ENCODE peak calls at places on chromosomes 5 and 9, in six cellular contexts. One of them, this sample, is unnamed.
A peak's percentile ranks its signal among the peaks of the same experiment; 100 is the strongest.

GRCh38 chr5:10124287-10124686 is 125.4 kb downstream of the ATPSCKMT start:
- DNase-seq in HepG2: no peak
- DNase-seq in NB4: no peak
- DNase-seq in K562: no peak
- DNase-seq in GM12878: no peak
- DNase-seq in A549: no peak
- DNase-seq in this sample: no peak

GRCh38 chr5:178437296-178438075 is 152.7 kb downstream of the COL23A1 start:
- DNase-seq in NB4: no peak
- DNase-seq in HepG2: no peak
- DNase-seq in K562: no peak
- DNase-seq in A549: no peak
- DNase-seq in GM12878: no peak
- DNase-seq in this sample: no peak

GRCh38 chr5:139838381-139839197 is 43.0 kb downstream of the PSD2 start:
- DNase-seq in HepG2: no peak
- DNase-seq in A549: no peak
- DNase-seq in GM12878: no peak
- DNase-seq in K562: no peak
- DNase-seq in NB4: no peak
- DNase-seq in this sample: no peak

GRCh38 chr5:6765612-6766525 is 52.6 kb downstream of the TENT4A start:
- DNase-seq in K562: peak; percentile 81
- DNase-seq in HepG2: peak; percentile 43
- DNase-seq in A549: peak; percentile 90
- DNase-seq in GM12878: peak; percentile 31
- DNase-seq in NB4: peak; percentile 92
- DNase-seq in this sample: peak; percentile 74

GRCh38 chr9:122102156-122102555 is 9.0 kb upstream of the TTLL11 start:
- DNase-seq in HepG2: no peak
- DNase-seq in NB4: no peak
- DNase-seq in GM12878: no peak
- DNase-seq in K562: no peak
- DNase-seq in A549: no peak
- DNase-seq in this sample: no peak

GRCh38 chr9:37602817-37603216 is 10.4 kb upstream of the TOMM5 start:
- DNase-seq in NB4: no peak
- DNase-seq in K562: no peak
- DNase-seq in A549: peak; percentile 16
- DNase-seq in GM12878: no peak
- DNase-seq in HepG2: no peak
- DNase-seq in this sample: no peak

GRCh38 chr5:40734986-40735385 is 20.8 kb downstream of the TTC33 start:
- DNase-seq in HepG2: no peak
- DNase-seq in K562: no peak
- DNase-seq in NB4: no peak
- DNase-seq in GM12878: no peak
- DNase-seq in A549: no peak
- DNase-seq in this sample: peak; percentile 81

GRCh38 chr5:38576971-38577684 is 20.7 kb upstream of the LIFR start:
- DNase-seq in NB4: no peak
- DNase-seq in GM12878: no peak
- DNase-seq in K562: no peak
- DNase-seq in HepG2: no peak
- DNase-seq in A549: no peak
- DNase-seq in this sample: no peak

GRCh38 chr9:116855881-116856662 is 169.0 kb downstream of the TRIM32 start:
- DNase-seq in A549: no peak
- DNase-seq in GM12878: no peak
- DNase-seq in HepG2: no peak
- DNase-seq in K562: no peak
- DNase-seq in NB4: no peak
- DNase-seq in this sample: no peak

GRCh38 chr5:15393146-15393545 is 106.8 kb upstream of the FBXL7 start:
- DNase-seq in GM12878: no peak
- DNase-seq in A549: no peak
- DNase-seq in HepG2: no peak
- DNase-seq in NB4: no peak
- DNase-seq in K562: no peak
- DNase-seq in this sample: no peak

GRCh38 chr5:150355791-150356190 is 1.7 kb upstream of the TCOF1 start:
- DNase-seq in HepG2: no peak
- DNase-seq in A549: no peak
- DNase-seq in GM12878: no peak
- DNase-seq in NB4: no peak
- DNase-seq in K562: no peak
- DNase-seq in this sample: no peak

GRCh38 chr9:83959061-83959460 is 21.0 kb downstream of the HNRNPK start:
- DNase-seq in GM12878: no peak
- DNase-seq in HepG2: peak; percentile 69
- DNase-seq in K562: no peak
- DNase-seq in A549: peak; percentile 50
- DNase-seq in NB4: no peak
- DNase-seq in this sample: no peak
- TF ChIP-seq MYC in GM12878: no peak
- TF ChIP-seq MYC in HepG2: no peak
- TF ChIP-seq MYC in K562: no peak
- TF ChIP-seq MYC in A549: no peak
- TF ChIP-seq MYC in NB4: no peak
- TF ChIP-seq MYC in this sample: no peak

DNA sequence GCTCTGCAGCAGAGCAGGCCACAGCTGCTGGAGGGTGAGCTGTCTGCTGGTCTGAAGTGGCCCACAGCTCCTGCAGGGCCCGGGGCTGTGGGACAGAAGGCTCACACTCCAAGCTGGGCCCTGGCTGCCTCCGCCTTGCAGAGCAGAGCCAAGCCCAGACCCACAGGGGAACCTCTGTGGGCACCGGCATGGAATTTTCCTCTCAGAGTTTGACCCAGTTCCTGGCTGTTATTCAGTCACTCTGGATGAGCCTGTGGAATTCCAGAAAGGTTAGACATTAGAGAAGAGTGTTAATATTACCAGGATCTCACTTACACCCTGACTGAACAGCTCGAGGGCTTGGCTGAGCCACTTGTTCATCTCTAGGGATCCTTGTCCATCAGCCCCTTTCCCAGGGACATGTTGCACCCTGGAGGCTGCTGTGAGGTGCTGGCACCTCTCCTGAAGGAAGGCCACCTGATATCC is 17.5 kb downstream of the IL9 start:
- DNase-seq in GM12878: no peak
- DNase-seq in NB4: no peak
- DNase-seq in A549: no peak
- DNase-seq in K562: no peak
- DNase-seq in HepG2: no peak
- DNase-seq in this sample: no peak
- TF ChIP-seq MYC in GM12878: no peak
- TF ChIP-seq MYC in NB4: no peak
- TF ChIP-seq MYC in A549: no peak
- TF ChIP-seq MYC in K562: no peak
- TF ChIP-seq MYC in HepG2: no peak
- TF ChIP-seq MYC in this sample: no peak

DNA sequence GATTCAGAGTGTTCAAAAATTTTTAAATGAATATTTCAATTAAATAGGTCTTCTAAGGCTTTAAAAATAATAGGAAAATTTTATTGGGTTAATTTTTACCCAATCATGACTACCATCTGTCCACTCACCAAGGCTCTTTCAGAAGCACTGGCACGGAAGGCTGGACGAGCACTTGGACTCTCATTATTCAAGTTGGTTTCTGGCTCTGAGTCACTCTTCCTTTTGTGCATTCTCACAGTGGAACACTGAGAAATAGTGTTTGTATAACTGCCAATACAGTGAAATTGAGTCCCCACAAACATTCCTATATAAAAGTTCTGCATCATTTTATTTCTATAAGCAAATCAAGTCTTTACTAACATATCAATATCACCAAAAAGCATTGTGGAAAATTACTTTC is 1149.0 kb downstream of the EFNA5 start:
- DNase-seq in GM12878: no peak
- DNase-seq in A549: peak; percentile 83
- DNase-seq in HepG2: no peak
- DNase-seq in NB4: no peak
- DNase-seq in K562: no peak
- DNase-seq in this sample: peak; percentile 88
- TF ChIP-seq MYC in GM12878: no peak
- TF ChIP-seq MYC in A549: no peak
- TF ChIP-seq MYC in HepG2: no peak
- TF ChIP-seq MYC in NB4: no peak
- TF ChIP-seq MYC in K562: no peak
- TF ChIP-seq MYC in this sample: no peak

GRCh38 chr5:167967494-167968180 is 323.8 kb upstream of the WWC1 start:
- DNase-seq in NB4: no peak
- DNase-seq in K562: no peak
- DNase-seq in A549: no peak
- DNase-seq in GM12878: no peak
- DNase-seq in HepG2: no peak
- DNase-seq in this sample: no peak
- TF ChIP-seq MYC in NB4: no peak
- TF ChIP-seq MYC in K562: no peak
- TF ChIP-seq MYC in A549: no peak
- TF ChIP-seq MYC in GM12878: no peak
- TF ChIP-seq MYC in HepG2: no peak
- TF ChIP-seq MYC in this sample: no peak

GRCh38 chr9:130288393-130288792 is 22.8 kb downstream of the HMCN2 start:
- DNase-seq in K562: no peak
- DNase-seq in NB4: no peak
- DNase-seq in HepG2: no peak
- DNase-seq in A549: no peak
- DNase-seq in GM12878: no peak
- DNase-seq in this sample: no peak

GRCh38 chr9:130289711-130290241 is 24.2 kb downstream of the HMCN2 start:
- DNase-seq in NB4: no peak
- DNase-seq in HepG2: no peak
- DNase-seq in A549: no peak
- DNase-seq in GM12878: no peak
- DNase-seq in K562: no peak
- DNase-seq in this sample: no peak

GRCh38 chr9:130287736-130288135 is 22.2 kb downstream of the HMCN2 start:
- DNase-seq in K562: no peak
- DNase-seq in HepG2: no peak
- DNase-seq in A549: no peak
- DNase-seq in GM12878: no peak
- DNase-seq in NB4: no peak
- DNase-seq in this sample: no peak

GRCh38 chr9:130290353-130291181 is 25.0 kb downstream of the HMCN2 start:
- DNase-seq in NB4: no peak
- DNase-seq in K562: no peak
- DNase-seq in A549: no peak
- DNase-seq in HepG2: no peak
- DNase-seq in GM12878: no peak
- DNase-seq in this sample: no peak

GRCh38 chr9:130288926-130289705 is 23.6 kb downstream of the HMCN2 start:
- DNase-seq in GM12878: no peak
- DNase-seq in K562: no peak
- DNase-seq in A549: no peak
- DNase-seq in HepG2: no peak
- DNase-seq in NB4: no peak
- DNase-seq in this sample: no peak
- TF ChIP-seq MYC in GM12878: no peak
- TF ChIP-seq MYC in K562: no peak
- TF ChIP-seq MYC in A549: no peak
- TF ChIP-seq MYC in HepG2: no peak
- TF ChIP-seq MYC in NB4: no peak
- TF ChIP-seq MYC in this sample: no peak

GRCh38 chr9:18888241-18888794 is 144.7 kb downstream of the SAXO1 start:
- DNase-seq in HepG2: no peak
- DNase-seq in K562: no peak
- DNase-seq in GM12878: no peak
- DNase-seq in A549: no peak
- DNase-seq in NB4: no peak
- DNase-seq in this sample: no peak
- TF ChIP-seq MYC in HepG2: no peak
- TF ChIP-seq MYC in K562: no peak
- TF ChIP-seq MYC in GM12878: no peak
- TF ChIP-seq MYC in A549: no peak
- TF ChIP-seq MYC in NB4: no peak
- TF ChIP-seq MYC in this sample: no peak

GRCh38 chr9:137316012-137316981 is 14.2 kb upstream of the NRARP start:
- DNase-seq in A549: peak; percentile 75
- DNase-seq in NB4: no peak
- DNase-seq in HepG2: no peak
- DNase-seq in GM12878: no peak
- DNase-seq in K562: peak; percentile 86
- DNase-seq in this sample: peak; percentile 65
- TF ChIP-seq MYC in A549: no peak
- TF ChIP-seq MYC in NB4: no peak
- TF ChIP-seq MYC in HepG2: no peak
- TF ChIP-seq MYC in GM12878: no peak
- TF ChIP-seq MYC in K562: peak; percentile 70
- TF ChIP-seq MYC in this sample: no peak

GRCh38 chr5:172544371-172545120 is 90.2 kb upstream of the SH3PXD2B start:
- DNase-seq in GM12878: no peak
- DNase-seq in K562: no peak
- DNase-seq in A549: no peak
- DNase-seq in HepG2: no peak
- DNase-seq in NB4: no peak
- DNase-seq in this sample: no peak

GRCh38 chr5:172542651-172543131 is 88.4 kb upstream of the SH3PXD2B start:
- DNase-seq in GM12878: no peak
- DNase-seq in NB4: no peak
- DNase-seq in A549: no peak
- DNase-seq in HepG2: no peak
- DNase-seq in K562: no peak
- DNase-seq in this sample: no peak

GRCh38 chr5:172543484-172544298 is 89.4 kb upstream of the SH3PXD2B start:
- DNase-seq in K562: no peak
- DNase-seq in GM12878: no peak
- DNase-seq in A549: no peak
- DNase-seq in HepG2: no peak
- DNase-seq in NB4: no peak
- DNase-seq in this sample: no peak

GRCh38 chr5:172546196-172546595 is 91.9 kb upstream of the SH3PXD2B start:
- DNase-seq in A549: no peak
- DNase-seq in HepG2: no peak
- DNase-seq in GM12878: no peak
- DNase-seq in NB4: no peak
- DNase-seq in K562: no peak
- DNase-seq in this sample: no peak

GRCh38 chr5:172545291-172545761 is 91.0 kb upstream of the SH3PXD2B start:
- DNase-seq in A549: no peak
- DNase-seq in HepG2: no peak
- DNase-seq in GM12878: no peak
- DNase-seq in NB4: no peak
- DNase-seq in K562: no peak
- DNase-seq in this sample: no peak
- TF ChIP-seq MYC in A549: no peak
- TF ChIP-seq MYC in HepG2: no peak
- TF ChIP-seq MYC in GM12878: no peak
- TF ChIP-seq MYC in NB4: no peak
- TF ChIP-seq MYC in K562: no peak
- TF ChIP-seq MYC in this sample: no peak

DNA sequence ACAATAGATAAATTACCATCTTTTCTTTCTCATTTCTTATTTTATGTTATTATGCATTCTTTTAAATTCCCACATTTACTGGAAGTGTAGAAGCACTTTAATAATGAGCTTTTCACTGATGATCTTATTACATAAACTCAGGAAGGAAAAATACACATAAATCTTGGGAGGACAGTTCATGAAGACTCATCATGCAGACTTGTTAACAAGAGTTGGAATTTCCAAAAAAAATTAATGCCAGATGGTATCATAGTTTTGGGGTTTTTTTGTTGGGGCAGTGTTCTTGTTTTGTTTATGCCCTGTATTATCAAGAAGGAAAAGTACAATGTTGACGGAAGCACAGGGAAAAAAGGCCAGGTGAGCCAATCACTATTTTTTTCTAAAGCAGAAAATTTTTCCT is 35.1 kb downstream of the CEMIP2 start:
- DNase-seq in GM12878: no peak
- DNase-seq in HepG2: no peak
- DNase-seq in A549: no peak
- DNase-seq in K562: no peak
- DNase-seq in NB4: no peak
- DNase-seq in this sample: no peak
- TF ChIP-seq MYC in GM12878: no peak
- TF ChIP-seq MYC in HepG2: no peak
- TF ChIP-seq MYC in A549: no peak
- TF ChIP-seq MYC in K562: no peak
- TF ChIP-seq MYC in NB4: no peak
- TF ChIP-seq MYC in this sample: no peak

This sample was measured in endothelial cell of umbilical vein.